ENCODE peak calls at places on chromosome 9, in nine cellular contexts. One of them, this sample, is unnamed.

GRCh38 chr9:111937301-111937700 is 40.7 kb downstream of the UGCG start:
- DNase-seq in right atrium auricular region: no peak
- DNase-seq in kidney: no peak
- DNase-seq in fibroblast of lung: no peak
- DNase-seq in CD8-positive, alpha-beta T cell: no peak
- DNase-seq in tibial artery: no peak
- DNase-seq in psoas muscle: no peak
- DNase-seq in endothelial cell: no peak
- DNase-seq in lung: no peak
- DNase-seq in this sample: no peak

GRCh38 chr9:138097501-138097991 is 220.0 kb downstream of the CACNA1B start:
- DNase-seq in right atrium auricular region: no peak
- DNase-seq in kidney: peak
- DNase-seq in fibroblast of lung: no peak
- DNase-seq in CD8-positive, alpha-beta T cell: peak
- DNase-seq in tibial artery: no peak
- DNase-seq in psoas muscle: no peak
- DNase-seq in endothelial cell: no peak
- DNase-seq in lung: no peak
- DNase-seq in this sample: peak

GRCh38 chr9:21415492-21416267 is 6.8 kb downstream of the IFNA8 start:
- DNase-seq in right atrium auricular region: no peak
- DNase-seq in kidney: no peak
- DNase-seq in fibroblast of lung: peak
- DNase-seq in CD8-positive, alpha-beta T cell: no peak
- DNase-seq in tibial artery: no peak
- DNase-seq in psoas muscle: no peak
- DNase-seq in endothelial cell: no peak
- DNase-seq in lung: no peak
- DNase-seq in this sample: no peak

GRCh38 chr9:90449213-90449925 is 193.3 kb downstream of the DIRAS2 start:
- DNase-seq in right atrium auricular region: no peak
- DNase-seq in kidney: no peak
- DNase-seq in fibroblast of lung: no peak
- DNase-seq in CD8-positive, alpha-beta T cell: no peak
- DNase-seq in tibial artery: no peak
- DNase-seq in psoas muscle: no peak
- DNase-seq in endothelial cell: no peak
- DNase-seq in lung: no peak
- DNase-seq in this sample: no peak

GRCh38 chr9:137815256-137816255 is 62.0 kb upstream of the CACNA1B start:
- DNase-seq in right atrium auricular region: no peak
- DNase-seq in kidney: peak
- DNase-seq in fibroblast of lung: no peak
- DNase-seq in CD8-positive, alpha-beta T cell: no peak
- DNase-seq in tibial artery: no peak
- DNase-seq in psoas muscle: no peak
- DNase-seq in endothelial cell: no peak
- DNase-seq in lung: no peak
- DNase-seq in this sample: no peak

GRCh38 chr9:121770415-121771273 is 119.2 kb downstream of the DAB2IP start:
- DNase-seq in right atrium auricular region: no peak
- DNase-seq in kidney: peak
- DNase-seq in fibroblast of lung: peak
- DNase-seq in CD8-positive, alpha-beta T cell: no peak
- DNase-seq in tibial artery: no peak
- DNase-seq in psoas muscle: peak
- DNase-seq in endothelial cell: no peak
- DNase-seq in lung: no peak
- DNase-seq in this sample: no peak

GRCh38 chr9:128192601-128193371 is 1.4 kb upstream of the CIZ1 start:
- DNase-seq in right atrium auricular region: peak
- DNase-seq in kidney: peak
- DNase-seq in fibroblast of lung: peak
- DNase-seq in CD8-positive, alpha-beta T cell: peak
- DNase-seq in tibial artery: peak
- DNase-seq in psoas muscle: peak
- DNase-seq in endothelial cell: peak
- DNase-seq in lung: peak
- DNase-seq in this sample: no peak

GRCh38 chr9:126398403-126399058 is 71.9 kb downstream of the MVB12B start:
- DNase-seq in right atrium auricular region: peak
- DNase-seq in kidney: peak
- DNase-seq in fibroblast of lung: peak
- DNase-seq in CD8-positive, alpha-beta T cell: peak
- DNase-seq in tibial artery: peak
- DNase-seq in psoas muscle: peak
- DNase-seq in endothelial cell: peak
- DNase-seq in lung: peak
- DNase-seq in this sample: peak

GRCh38 chr9:121892706-121893105 is 200.4 kb downstream of the TTLL11 start:
- DNase-seq in right atrium auricular region: no peak
- DNase-seq in kidney: no peak
- DNase-seq in fibroblast of lung: peak
- DNase-seq in CD8-positive, alpha-beta T cell: no peak
- DNase-seq in tibial artery: no peak
- DNase-seq in psoas muscle: no peak
- DNase-seq in endothelial cell: no peak
- DNase-seq in lung: no peak
- DNase-seq in this sample: no peak

GRCh38 chr9:131347376-131348020 is 46.4 kb upstream of the PRRC2B start:
- DNase-seq in right atrium auricular region: no peak
- DNase-seq in kidney: peak
- DNase-seq in fibroblast of lung: no peak
- DNase-seq in CD8-positive, alpha-beta T cell: no peak
- DNase-seq in tibial artery: no peak
- DNase-seq in psoas muscle: no peak
- DNase-seq in endothelial cell: no peak
- DNase-seq in lung: no peak
- DNase-seq in this sample: no peak

GRCh38 chr9:78821126-78821822 is 524.3 kb downstream of the PSAT1 start:
- DNase-seq in right atrium auricular region: no peak
- DNase-seq in kidney: no peak
- DNase-seq in fibroblast of lung: peak
- DNase-seq in CD8-positive, alpha-beta T cell: no peak
- DNase-seq in tibial artery: no peak
- DNase-seq in psoas muscle: no peak
- DNase-seq in endothelial cell: peak
- DNase-seq in lung: no peak
- DNase-seq in this sample: no peak

GRCh38 chr9:12230708-12231107 is 462.5 kb upstream of the TYRP1 start:
- DNase-seq in right atrium auricular region: no peak
- DNase-seq in kidney: no peak
- DNase-seq in fibroblast of lung: no peak
- DNase-seq in CD8-positive, alpha-beta T cell: no peak
- DNase-seq in tibial artery: no peak
- DNase-seq in psoas muscle: no peak
- DNase-seq in endothelial cell: no peak
- DNase-seq in lung: no peak
- DNase-seq in this sample: no peak

GRCh38 chr9:33019797-33020196 is 5.3 kb upstream of the DNAJA1 start:
- DNase-seq in right atrium auricular region: no peak
- DNase-seq in kidney: no peak
- DNase-seq in fibroblast of lung: no peak
- DNase-seq in CD8-positive, alpha-beta T cell: no peak
- DNase-seq in tibial artery: no peak
- DNase-seq in psoas muscle: no peak
- DNase-seq in endothelial cell: no peak
- DNase-seq in lung: no peak
- DNase-seq in this sample: no peak

GRCh38 chr9:6645153-6646027 is at the start of gene GLDC:
- DNase-seq in right atrium auricular region: peak
- DNase-seq in kidney: peak
- DNase-seq in fibroblast of lung: peak
- DNase-seq in CD8-positive, alpha-beta T cell: peak
- DNase-seq in tibial artery: peak
- DNase-seq in psoas muscle: peak
- DNase-seq in endothelial cell: peak
- DNase-seq in lung: peak
- DNase-seq in this sample: no peak

GRCh38 chr9:110214090-110214489 is 6.1 kb upstream of the C9orf152 start:
- DNase-seq in right atrium auricular region: no peak
- DNase-seq in kidney: no peak
- DNase-seq in fibroblast of lung: peak
- DNase-seq in CD8-positive, alpha-beta T cell: no peak
- DNase-seq in tibial artery: no peak
- DNase-seq in psoas muscle: no peak
- DNase-seq in endothelial cell: no peak
- DNase-seq in lung: no peak
- DNase-seq in this sample: no peak

GRCh38 chr9:26975728-26976707 is 19.8 kb downstream of the IFT74 start:
- DNase-seq in right atrium auricular region: no peak
- DNase-seq in kidney: no peak
- DNase-seq in fibroblast of lung: peak
- DNase-seq in CD8-positive, alpha-beta T cell: no peak
- DNase-seq in tibial artery: no peak
- DNase-seq in psoas muscle: no peak
- DNase-seq in endothelial cell: no peak
- DNase-seq in lung: no peak
- DNase-seq in this sample: no peak

GRCh38 chr9:136267261-136268111 is 21.9 kb upstream of the QSOX2 start:
- DNase-seq in right atrium auricular region: peak
- DNase-seq in kidney: peak
- DNase-seq in fibroblast of lung: peak
- DNase-seq in CD8-positive, alpha-beta T cell: peak
- DNase-seq in tibial artery: peak
- DNase-seq in psoas muscle: peak
- DNase-seq in endothelial cell: peak
- DNase-seq in lung: peak
- DNase-seq in this sample: peak
- TF ChIP-seq CTCF in right atrium auricular region: peak
- TF ChIP-seq CTCF in kidney: no peak
- TF ChIP-seq CTCF in fibroblast of lung: peak
- TF ChIP-seq CTCF in CD8-positive, alpha-beta T cell: peak
- TF ChIP-seq CTCF in tibial artery: no peak
- TF ChIP-seq CTCF in psoas muscle: no peak
- TF ChIP-seq CTCF in endothelial cell: no peak
- TF ChIP-seq CTCF in lung: peak
- TF ChIP-seq CTCF in this sample: peak

GRCh38 chr9:37187269-37187668 is 66.9 kb downstream of the ZCCHC7 start:
- DNase-seq in right atrium auricular region: no peak
- DNase-seq in kidney: no peak
- DNase-seq in fibroblast of lung: no peak
- DNase-seq in CD8-positive, alpha-beta T cell: no peak
- DNase-seq in tibial artery: no peak
- DNase-seq in psoas muscle: no peak
- DNase-seq in endothelial cell: no peak
- DNase-seq in lung: no peak
- DNase-seq in this sample: no peak
- TF ChIP-seq CTCF in right atrium auricular region: no peak
- TF ChIP-seq CTCF in kidney: no peak
- TF ChIP-seq CTCF in fibroblast of lung: no peak
- TF ChIP-seq CTCF in CD8-positive, alpha-beta T cell: no peak
- TF ChIP-seq CTCF in tibial artery: no peak
- TF ChIP-seq CTCF in psoas muscle: no peak
- TF ChIP-seq CTCF in endothelial cell: no peak
- TF ChIP-seq CTCF in lung: no peak
- TF ChIP-seq CTCF in this sample: no peak

DNA sequence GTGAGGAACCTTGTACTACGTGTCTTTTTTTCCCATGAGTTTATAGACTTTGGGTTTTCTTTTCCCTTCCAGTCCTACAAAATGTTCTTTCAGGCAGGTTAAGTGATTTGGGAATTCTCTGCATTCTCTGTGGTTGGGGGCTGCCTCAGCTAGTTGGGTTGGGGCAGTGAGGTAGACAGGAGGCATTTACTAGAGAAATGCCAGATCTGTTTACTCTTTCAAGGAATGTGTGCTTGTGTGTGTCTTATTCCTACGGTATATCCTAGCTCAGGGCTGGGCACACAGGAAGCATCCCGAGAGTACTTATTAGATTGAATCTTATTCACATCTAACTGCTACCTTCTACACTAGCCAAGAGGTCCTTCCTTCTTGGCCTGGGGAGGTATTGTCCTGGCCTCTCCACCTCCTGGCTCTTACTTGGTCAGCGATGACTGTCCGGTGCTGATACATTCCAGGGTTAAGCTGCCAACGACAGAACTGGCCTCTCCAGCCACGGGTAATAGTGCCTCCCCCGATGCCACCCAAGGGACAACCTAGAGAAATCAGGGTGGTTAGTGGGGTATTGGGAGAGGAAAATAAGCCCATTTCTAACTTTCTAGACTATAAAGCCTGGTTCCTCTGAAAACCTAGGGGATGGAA is 5.0 kb downstream of the GBA2 start:
- DNase-seq in right atrium auricular region: no peak
- DNase-seq in kidney: no peak
- DNase-seq in fibroblast of lung: no peak
- DNase-seq in CD8-positive, alpha-beta T cell: no peak
- DNase-seq in tibial artery: no peak
- DNase-seq in psoas muscle: no peak
- DNase-seq in endothelial cell: no peak
- DNase-seq in lung: no peak
- DNase-seq in this sample: no peak
- TF ChIP-seq CTCF in right atrium auricular region: no peak
- TF ChIP-seq CTCF in kidney: no peak
- TF ChIP-seq CTCF in fibroblast of lung: no peak
- TF ChIP-seq CTCF in CD8-positive, alpha-beta T cell: no peak
- TF ChIP-seq CTCF in tibial artery: no peak
- TF ChIP-seq CTCF in psoas muscle: no peak
- TF ChIP-seq CTCF in endothelial cell: no peak
- TF ChIP-seq CTCF in lung: no peak
- TF ChIP-seq CTCF in this sample: no peak

GRCh38 chr9:89095755-89096154 is 82.9 kb downstream of the SHC3 start:
- DNase-seq in right atrium auricular region: no peak
- DNase-seq in kidney: no peak
- DNase-seq in fibroblast of lung: no peak
- DNase-seq in CD8-positive, alpha-beta T cell: no peak
- DNase-seq in tibial artery: no peak
- DNase-seq in psoas muscle: no peak
- DNase-seq in endothelial cell: no peak
- DNase-seq in lung: no peak
- DNase-seq in this sample: no peak

GRCh38 chr9:89093201-89093600 is 85.4 kb downstream of the SHC3 start:
- DNase-seq in right atrium auricular region: no peak
- DNase-seq in kidney: no peak
- DNase-seq in fibroblast of lung: no peak
- DNase-seq in CD8-positive, alpha-beta T cell: no peak
- DNase-seq in tibial artery: no peak
- DNase-seq in psoas muscle: no peak
- DNase-seq in endothelial cell: no peak
- DNase-seq in lung: no peak
- DNase-seq in this sample: no peak

GRCh38 chr9:89097219-89097618 is 81.4 kb downstream of the SHC3 start:
- DNase-seq in right atrium auricular region: no peak
- DNase-seq in kidney: no peak
- DNase-seq in fibroblast of lung: no peak
- DNase-seq in CD8-positive, alpha-beta T cell: no peak
- DNase-seq in tibial artery: no peak
- DNase-seq in psoas muscle: no peak
- DNase-seq in endothelial cell: no peak
- DNase-seq in lung: no peak
- DNase-seq in this sample: no peak

DNA sequence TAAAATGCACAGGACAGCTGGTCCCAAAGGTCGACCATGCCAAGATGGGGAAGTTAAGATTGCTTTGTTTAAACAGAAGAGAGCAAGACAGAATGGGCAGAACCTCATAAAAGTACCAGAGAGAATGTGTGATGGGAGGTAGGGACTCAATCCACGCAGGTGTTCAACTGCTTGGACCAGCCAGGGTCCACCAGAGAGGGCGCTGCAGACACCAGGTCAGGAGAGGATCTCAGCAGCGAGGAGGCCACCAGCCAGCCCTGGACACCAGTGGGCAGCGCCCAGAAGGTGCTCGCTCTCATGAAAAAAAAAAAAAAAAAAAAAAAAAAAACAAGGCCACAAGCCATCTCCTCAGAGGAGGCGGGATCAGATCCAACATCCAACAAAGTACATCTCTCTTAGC is 81.8 kb downstream of the SHC3 start:
- DNase-seq in right atrium auricular region: no peak
- DNase-seq in kidney: no peak
- DNase-seq in fibroblast of lung: no peak
- DNase-seq in CD8-positive, alpha-beta T cell: no peak
- DNase-seq in tibial artery: no peak
- DNase-seq in psoas muscle: no peak
- DNase-seq in endothelial cell: no peak
- DNase-seq in lung: no peak
- DNase-seq in this sample: no peak
- TF ChIP-seq CTCF in right atrium auricular region: no peak
- TF ChIP-seq CTCF in kidney: no peak
- TF ChIP-seq CTCF in fibroblast of lung: peak
- TF ChIP-seq CTCF in CD8-positive, alpha-beta T cell: no peak
- TF ChIP-seq CTCF in tibial artery: no peak
- TF ChIP-seq CTCF in psoas muscle: no peak
- TF ChIP-seq CTCF in endothelial cell: no peak
- TF ChIP-seq CTCF in lung: no peak
- TF ChIP-seq CTCF in this sample: no peak